ENCODE peak calls at places on chromosomes 7 and 10, in seven cellular contexts. O is esophagus muscularis mucosa, G is cardiac muscle cell, A is hepatocyte, C is stomach, E is fibroblast of lung, S is psoas muscle. K is an unnamed sample.

GRCh38 chr7:2924866-2925840 is 81.0 kb upstream of the GNA12 start:
- DNase-seq in C (no peak), E (no peak), A (no peak), O (no peak), S (no peak), G (peak; percentile 40), K (no peak)

GRCh38 chr7:50718876-50719275 is 63.8 kb downstream of the GRB10 start:
- DNase-seq in E (no peak), S (no peak), G (no peak), C (no peak), O (no peak), A (no peak), K (no peak)

GRCh38 chr7:33781167-33781566 is 124.2 kb upstream of the BMPER start:
- DNase-seq in G (no peak), S (no peak), E (no peak), O (no peak), A (no peak), C (no peak), K (no peak)

GRCh38 chr7:32879460-32879859 is 12.1 kb downstream of the KBTBD2 start:
- DNase-seq in E (peak; percentile 19), S (no peak), A (no peak), C (no peak), O (no peak), G (peak; percentile 8), K (no peak)

GRCh38 chr10:78952686-78953085 is 116.1 kb upstream of the ZMIZ1 start:
- DNase-seq in E (peak; percentile 85), O (no peak), G (peak; percentile 91), A (no peak), S (peak; percentile 75), C (no peak), K (no peak)

GRCh38 chr10:93826355-93826754 is 67.4 kb upstream of the SLC35G1 start:
- DNase-seq in O (peak; percentile 70), G (peak; percentile 8), C (no peak), S (no peak), E (peak; percentile 20), A (no peak), K (no peak)

GRCh38 chr7:98138679-98139078 is 32.0 kb downstream of the LMTK2 start:
- DNase-seq in G (no peak), O (no peak), C (no peak), A (no peak), E (no peak), S (no peak), K (no peak)

GRCh38 chr7:26688388-26688787 is 176.0 kb downstream of the SKAP2 start:
- DNase-seq in S (no peak), A (peak; percentile 36), O (no peak), G (no peak), E (no peak), C (no peak), K (no peak)

GRCh38 chr7:143259765-143260164 is 3.5 kb upstream of the GSTK1 start:
- DNase-seq in E (no peak), A (peak; percentile 47), S (no peak), O (no peak), C (no peak), G (no peak), K (no peak)

GRCh38 chr10:35422236-35422635 is 85.9 kb downstream of the CCNY start:
- DNase-seq in O (no peak), G (no peak), S (no peak), E (peak; percentile 59), A (no peak), C (no peak), K (no peak)

GRCh38 chr10:60930237-60930636 is 13.7 kb downstream of the RHOBTB1 start:
- DNase-seq in G (no peak), E (no peak), S (no peak), O (no peak), A (no peak), C (no peak), K (no peak)

GRCh38 chr7:32275216-32275979 is 205.2 kb upstream of the PDE1C start:
- DNase-seq in C (no peak), A (no peak), E (no peak), S (no peak), G (no peak), O (no peak), K (no peak)

GRCh38 chr10:47370878-47371277 is 13.2 kb downstream of the ZNF488 start:
- DNase-seq in E (no peak), O (no peak), S (no peak), C (peak; percentile 10), G (no peak), A (no peak), K (no peak)

GRCh38 chr7:29866490-29866930 is 60.2 kb downstream of the WIPF3 start:
- DNase-seq in G (peak; percentile 91), A (peak; percentile 46), S (peak; percentile 52), O (no peak), C (peak; percentile 55), E (peak; percentile 51), K (no peak)

GRCh38 chr10:71688256-71688655 is 31.3 kb downstream of the C10orf105 start:
- DNase-seq in A (no peak), S (no peak), E (no peak), G (no peak), O (no peak), C (no peak), K (no peak)

GRCh38 chr7:154688952-154689351 is 314.0 kb downstream of the PAXIP1 start:
- DNase-seq in A (no peak), O (no peak), G (no peak), C (no peak), E (no peak), S (no peak), K (no peak)

GRCh38 chr10:92850186-92850585 is 1.9 kb downstream of the EXOC6 start:
- DNase-seq in C (no peak), S (no peak), A (no peak), E (no peak), O (no peak), G (no peak), K (no peak)

GRCh38 chr10:29957887-29958330 is 101.5 kb downstream of the JCAD start:
- DNase-seq in E (peak; percentile 84), G (peak; percentile 69), S (peak; percentile 70), C (no peak), A (no peak), O (no peak), K (no peak)

GRCh38 chr7:137962875-137963507 is 38.9 kb downstream of the CREB3L2 start:
- DNase-seq in E (no peak), G (no peak), S (no peak), O (no peak), A (no peak), C (no peak), K (no peak)

GRCh38 chr7:29381206-29382094 is 182.2 kb upstream of the PRR15 start:
- DNase-seq in O (no peak), E (no peak), G (no peak), C (no peak), S (no peak), A (no peak), K (no peak)

GRCh38 chr10:102628451-102628911 is 15.8 kb upstream of the TRIM8 start:
- DNase-seq in A (peak; percentile 35), O (no peak), C (no peak), G (peak; percentile 47), E (peak; percentile 58), S (peak; percentile 70), K (no peak)

GRCh38 chr10:110868981-110869380 is 2.7 kb upstream of the PDCD4 start:
- DNase-seq in C (no peak), E (no peak), O (no peak), A (no peak), S (no peak), G (no peak), K (no peak)

GRCh38 chr10:14285941-14286555 is 44.7 kb downstream of the FRMD4A start:
- DNase-seq in O (peak; percentile 39), A (no peak), C (no peak), E (no peak), S (no peak), G (no peak), K (no peak)

GRCh38 chr7:712601-713457 is 13.7 kb upstream of the DNAAF5 start:
- DNase-seq in A (no peak), C (no peak), E (no peak), O (no peak), G (no peak), S (no peak), K (no peak)

GRCh38 chr7:57177856-57178767 is 45.9 kb upstream of the ZNF479 start:
- DNase-seq in A (no peak), G (no peak), E (no peak), C (no peak), O (no peak), S (no peak), K (no peak)
- H3K9me3 ChIP-seq in A (no peaks in the 10 kb centered on the region), G (no peaks in the 10 kb centered on the region), E (no peaks in the 10 kb centered on the region), C (no peaks in the 10 kb centered on the region), O (no peaks in the 10 kb centered on the region), S (peaks cover 7% of the 10 kb centered on the region), K (no peaks in the 10 kb centered on the region)

DNA sequence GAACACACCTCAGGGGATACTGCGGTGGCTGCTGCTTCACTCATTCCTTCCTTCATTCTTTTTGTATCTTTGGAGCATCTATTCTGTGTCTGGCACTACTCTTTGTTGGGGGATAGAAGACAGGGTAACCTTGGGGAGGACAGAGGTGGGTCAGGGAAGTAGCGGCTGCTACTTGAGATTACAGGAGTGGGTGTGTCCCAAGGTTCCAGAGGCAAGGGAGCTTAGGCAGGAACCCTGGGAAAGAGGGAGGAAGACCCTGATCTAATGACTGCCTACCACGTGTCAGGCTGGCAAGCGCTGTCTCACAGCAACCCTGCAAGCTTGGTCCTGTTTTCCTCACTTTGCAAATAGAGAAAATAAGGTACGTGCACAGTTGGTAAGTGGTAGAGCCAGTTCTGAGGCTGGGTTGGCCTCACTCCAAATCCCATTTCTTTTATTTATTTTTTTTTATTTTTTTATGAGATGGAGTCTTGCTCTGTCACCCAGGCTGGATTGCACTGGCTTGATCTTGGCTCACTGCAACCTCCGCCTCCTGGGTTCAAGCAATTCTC is 985.9 kb upstream of the ZNF722 start:
- DNase-seq in O (no peak), C (peak; percentile 31), A (no peak), G (no peak), E (no peak), S (no peak), K (no peak)
- H3K9me3 ChIP-seq in O (no peaks in the 10 kb centered on the region), C (peaks cover 82% of the 10 kb centered on the region), A (peaks cover 9% of the 10 kb centered on the region), G (no peaks in the 10 kb centered on the region), E (no peaks in the 10 kb centered on the region), S (no peaks in the 10 kb centered on the region), K (no peaks in the 10 kb centered on the region)

GRCh38 chr10:90138844-90139243 is 437.5 kb downstream of the KIF20B start:
- DNase-seq in A (peak; percentile 14), C (no peak), S (no peak), G (peak; percentile 17), E (no peak), O (no peak), K (no peak)
- H3K9me3 ChIP-seq in A (peaks cover 4% of the 10 kb centered on the region), C (peaks cover 59% of the 10 kb centered on the region), S (peaks cover 39% of the 10 kb centered on the region), G (no peaks in the 10 kb centered on the region), E (no peaks in the 10 kb centered on the region), O (peaks cover 6% of the 10 kb centered on the region), K (peaks cover 4% of the 10 kb centered on the region)

GRCh38 chr7:72112992-72113391 is 299.1 kb downstream of the CALN1 start:
- DNase-seq in S (no peak), E (no peak), G (no peak), C (no peak), A (no peak), O (no peak), K (no peak)

GRCh38 chr7:72118366-72118765 is 293.8 kb downstream of the CALN1 start:
- DNase-seq in G (no peak), S (no peak), O (no peak), A (no peak), E (no peak), C (peak; percentile 28), K (no peak)

GRCh38 chr7:72114129-72114528 is 298.0 kb downstream of the CALN1 start:
- DNase-seq in O (no peak), E (no peak), S (no peak), A (no peak), G (no peak), C (no peak), K (no peak)

GRCh38 chr7:72109566-72109965 is 302.6 kb downstream of the CALN1 start:
- DNase-seq in E (no peak), G (no peak), O (no peak), S (no peak), C (no peak), A (no peak), K (no peak)

GRCh38 chr7:72112530-72112929 is 299.6 kb downstream of the CALN1 start:
- DNase-seq in E (no peak), A (no peak), C (no peak), G (no peak), S (no peak), O (no peak), K (no peak)
- H3K9me3 ChIP-seq in E (no peaks in the 10 kb centered on the region), A (no peaks in the 10 kb centered on the region), C (peaks cover 14% of the 10 kb centered on the region), G (no peaks in the 10 kb centered on the region), S (no peaks in the 10 kb centered on the region), O (no peaks in the 10 kb centered on the region), K (no peaks in the 10 kb centered on the region)